ENCODE peak calls at places on chromosomes 5 and 9, in ten cellular contexts. M is AG04450, Y is right atrium auricular region, L is upper lobe of right lung, R is dorsolateral prefrontal cortex, N is endothelial cell, P is left ventricle myocardium inferior, F is tibial nerve, W is gastrocnemius medialis, J is fibroblast of pulmonary artery. E is an unnamed sample.
A peak's percentile ranks its signal among the peaks of the same experiment; 100 is the strongest.

GRCh38 chr9:37371565-37372464 is 50.7 kb upstream of the GRHPR start:
- DNase-seq in M (no peak), Y (no peak), L (no peak), R (no peak), N (no peak), P (no peak), F (no peak), W (no peak), J (peak; percentile 67), E (peak; percentile 38)

GRCh38 chr5:91464886-91465646 is 81.9 kb upstream of the ARRDC3 start:
- DNase-seq in M (no peak), Y (no peak), L (no peak), R (no peak), N (no peak), P (no peak), F (no peak), W (no peak), J (no peak), E (no peak)

GRCh38 chr9:136614967-136615623 is 47.6 kb upstream of the EGFL7 start:
- DNase-seq in M (no peak), Y (no peak), L (peak; percentile 68), R (no peak), N (no peak), P (peak; percentile 20), F (no peak), W (no peak), J (no peak), E (no peak)

GRCh38 chr5:174295736-174296481 is 250.4 kb downstream of the NSG2 start:
- DNase-seq in M (no peak), Y (peak; percentile 9), L (no peak), R (no peak), N (no peak), P (no peak), F (no peak), W (no peak), J (no peak), E (no peak)

GRCh38 chr9:108168451-108168850 is 678.9 kb upstream of the KLF4 start:
- DNase-seq in M (no peak), Y (no peak), L (no peak), R (no peak), N (no peak), P (no peak), F (peak; percentile 20), W (no peak), J (peak; percentile 21), E (no peak)

GRCh38 chr9:112097712-112098688 is 77.1 kb downstream of the SUSD1 start:
- DNase-seq in M (peak; percentile 61), Y (no peak), L (no peak), R (peak; percentile 68), N (peak; percentile 84), P (peak; percentile 30), F (no peak), W (peak; percentile 11), J (peak; percentile 86), E (no peak)

GRCh38 chr9:123225374-123225813 is 43.0 kb downstream of the STRBP start:
- DNase-seq in M (peak; percentile 47), Y (no peak), L (no peak), R (peak; percentile 55), N (peak; percentile 32), P (no peak), F (no peak), W (no peak), J (peak; percentile 62), E (peak; percentile 36)

GRCh38 chr5:61659221-61659696 is 327.2 kb downstream of the ZSWIM6 start:
- DNase-seq in M (no peak), Y (no peak), L (no peak), R (no peak), N (peak; percentile 34), P (peak; percentile 40), F (no peak), W (no peak), J (no peak), E (no peak)

DNA sequence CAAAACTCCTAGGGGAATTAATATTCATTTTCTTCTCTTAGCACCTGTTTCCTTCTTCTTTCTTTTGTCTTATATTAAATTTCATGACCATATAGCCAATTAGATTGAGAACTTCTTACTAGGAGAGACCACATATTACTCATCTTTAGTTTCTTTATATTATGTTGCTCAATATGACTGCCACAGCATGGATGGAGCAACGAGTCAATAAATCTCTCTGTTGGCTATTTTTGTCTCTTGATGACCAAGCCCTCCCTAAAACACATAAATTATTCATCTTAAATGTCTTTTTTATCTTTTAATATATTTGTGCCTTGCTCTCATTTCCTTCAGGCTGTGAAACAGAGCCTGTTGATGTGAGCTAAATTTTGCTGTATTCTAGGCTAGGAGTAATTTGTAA is 123.0 kb downstream of the ADAMTSL1 start:
- DNase-seq in M (no peak), Y (no peak), L (no peak), R (no peak), N (no peak), P (no peak), F (no peak), W (no peak), J (peak; percentile 61), E (peak; percentile 42)
- TF ChIP-seq CTCF in M (no peak), Y (no peak), L (no peak), R (no peak), N (no peak), P (no peak), F (no peak), W (no peak), J (no peak), E (no peak)

GRCh38 chr5:149731617-149732400 is 1.7 kb downstream of the PPARGC1B start:
- DNase-seq in M (peak; percentile 10), Y (peak; percentile 86), L (peak; percentile 94), R (peak; percentile 84), N (peak; percentile 65), P (peak; percentile 91), F (peak; percentile 45), W (peak; percentile 96), J (peak; percentile 81), E (peak; percentile 2)

GRCh38 chr5:149731332-149731616 is 1.2 kb downstream of the PPARGC1B start:
- DNase-seq in M (no peak), Y (no peak), L (no peak), R (no peak), N (no peak), P (no peak), F (no peak), W (no peak), J (no peak), E (no peak)

GRCh38 chr5:149732500-149733128 is 2.5 kb downstream of the PPARGC1B start:
- DNase-seq in M (no peak), Y (no peak), L (peak; percentile 63), R (no peak), N (no peak), P (peak; percentile 58), F (no peak), W (peak; percentile 86), J (no peak), E (no peak)

GRCh38 chr5:149729150-149729549 is 960 bp upstream of the PPARGC1B start:
- DNase-seq in M (no peak), Y (no peak), L (no peak), R (no peak), N (no peak), P (no peak), F (no peak), W (no peak), J (no peak), E (no peak)

GRCh38 chr5:149730620-149731331 is 666 bp downstream of the PPARGC1B start:
- DNase-seq in M (no peak), Y (no peak), L (peak; percentile 84), R (no peak), N (peak; percentile 46), P (peak; percentile 65), F (no peak), W (peak; percentile 67), J (no peak), E (no peak)
- TF ChIP-seq CTCF in M (no peak), Y (peak; percentile 31), L (no peak), R (no peak), N (no peak), P (peak; percentile 20), F (no peak), W (no peak), J (no peak), E (no peak)

DNA sequence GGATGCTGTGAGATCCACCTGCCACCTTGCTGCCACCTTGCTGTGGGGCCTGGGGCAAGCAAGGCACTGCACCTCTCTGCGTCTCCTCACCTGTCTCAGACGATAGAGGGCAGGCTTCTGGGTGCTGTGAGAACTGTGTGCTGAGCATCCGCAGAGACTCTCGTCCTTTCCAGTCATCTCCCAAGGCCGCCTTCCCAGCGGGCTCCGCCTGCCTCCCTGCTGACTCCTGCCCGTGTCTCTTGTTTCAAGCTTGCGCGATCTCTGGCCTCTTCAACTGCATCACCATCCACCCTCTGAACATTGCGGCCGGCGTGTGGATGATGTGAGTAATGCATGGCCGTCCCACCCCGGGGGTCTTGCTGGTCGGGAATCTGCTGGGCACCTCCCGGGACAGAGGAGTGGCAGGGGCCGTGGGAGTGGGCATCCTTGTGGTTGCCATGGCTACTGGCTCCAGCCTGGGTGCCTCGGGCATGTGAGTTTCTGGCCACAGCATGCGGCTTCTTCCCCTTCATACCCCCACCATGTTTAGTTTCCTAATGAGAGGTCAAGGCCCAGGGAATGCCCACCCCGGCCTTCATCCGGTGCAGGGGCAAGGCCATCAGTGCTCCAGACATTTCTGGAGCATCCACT is 3.6 kb downstream of the CACFD1 start:
- DNase-seq in M (no peak), Y (no peak), L (no peak), R (no peak), N (no peak), P (no peak), F (no peak), W (no peak), J (no peak), E (no peak)
- TF ChIP-seq CTCF in M (no peak), Y (no peak), L (no peak), R (no peak), N (no peak), P (no peak), F (no peak), W (no peak), J (no peak), E (no peak)

GRCh38 chr9:93065321-93065720 is 6.8 kb downstream of the SUSD3 start:
- DNase-seq in M (no peak), Y (no peak), L (no peak), R (no peak), N (no peak), P (no peak), F (no peak), W (no peak), J (no peak), E (no peak)

GRCh38 chr9:93062364-93062763 is 3.9 kb downstream of the SUSD3 start:
- DNase-seq in M (no peak), Y (no peak), L (no peak), R (no peak), N (no peak), P (no peak), F (no peak), W (no peak), J (no peak), E (no peak)

GRCh38 chr9:93066978-93067603 is 8.6 kb downstream of the SUSD3 start:
- DNase-seq in M (no peak), Y (no peak), L (no peak), R (no peak), N (no peak), P (no peak), F (no peak), W (no peak), J (no peak), E (no peak)

GRCh38 chr9:93061791-93062299 is 3.3 kb downstream of the SUSD3 start:
- DNase-seq in M (no peak), Y (no peak), L (no peak), R (no peak), N (no peak), P (no peak), F (no peak), W (no peak), J (no peak), E (no peak)

DNA sequence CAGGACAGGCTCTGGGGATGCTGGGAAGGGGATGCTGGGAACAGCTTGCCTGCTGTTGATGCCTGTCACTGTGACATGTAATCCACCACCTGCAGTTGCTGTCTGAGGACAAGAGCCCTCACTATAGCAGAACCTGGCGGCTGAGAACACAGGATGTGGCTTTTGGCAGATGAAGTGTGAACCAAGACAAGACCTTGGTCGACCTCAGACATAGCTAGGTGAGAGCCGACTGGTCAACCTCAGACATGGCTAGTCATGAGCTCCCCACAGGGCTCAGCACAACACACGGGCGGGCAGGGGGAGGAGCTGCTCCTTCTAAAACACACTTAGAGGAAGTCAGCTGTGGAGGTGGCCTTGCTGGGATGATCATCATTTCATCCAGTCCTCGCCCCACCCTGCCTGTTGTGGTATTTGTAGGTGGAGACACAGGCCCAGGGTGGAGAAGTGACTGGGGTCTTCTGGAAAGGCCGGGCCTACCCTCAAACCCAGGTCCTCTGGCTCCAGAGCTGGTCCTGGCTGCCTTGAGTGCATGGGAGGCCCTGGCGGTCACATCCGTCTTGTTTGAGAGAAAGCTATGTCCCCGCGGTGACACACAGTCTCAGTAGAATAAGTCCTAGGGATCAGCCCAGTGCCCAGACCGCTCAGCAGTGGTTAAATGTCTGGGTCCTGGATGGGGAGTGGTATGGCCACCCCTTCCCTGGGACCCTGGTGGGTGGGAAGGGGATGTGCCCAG is 6.1 kb downstream of the SUSD3 start:
- DNase-seq in M (no peak), Y (no peak), L (no peak), R (no peak), N (no peak), P (peak; percentile 28), F (no peak), W (no peak), J (no peak), E (no peak)
- TF ChIP-seq CTCF in M (no peak), Y (no peak), L (no peak), R (no peak), N (no peak), P (no peak), F (no peak), W (no peak), J (no peak), E (no peak)